ENCODE peak calls at places on chromosomes 12 and 14, in seven cellular contexts. G, P, A, D, I, Z and Y are unnamed samples.

GRCh38 chr14:52079239-52079956 is 10.5 kb upstream of the NID2 start:
- DNase-seq in Z (no peak), I (peak; percentile 51), A (no peak), P (no peak), G (peak; percentile 64), D (no peak), Y (no peak)

GRCh38 chr12:60205500-60205899 is 609.7 kb downstream of the SLC16A7 start:
- DNase-seq in P (no peak), I (peak; percentile 63), A (no peak), D (no peak), Z (no peak), G (no peak), Y (peak; percentile 25)

GRCh38 chr12:124742111-124742510 is 121.6 kb downstream of the SCARB1 start:
- DNase-seq in A (no peak), Z (no peak), P (no peak), G (no peak), I (no peak), D (no peak), Y (no peak)

GRCh38 chr12:5921027-5921909 is 23.8 kb downstream of the ANO2 start:
- DNase-seq in G (no peak), I (no peak), A (no peak), Z (no peak), P (no peak), D (no peak), Y (no peak)

GRCh38 chr14:90560529-90560928 is 163.7 kb downstream of the CALM1 start:
- DNase-seq in D (no peak), P (no peak), G (no peak), I (no peak), A (no peak), Z (no peak), Y (no peak)

GRCh38 chr12:38162013-38162412 is 154.6 kb upstream of the ALG10B start:
- DNase-seq in P (no peak), I (no peak), D (no peak), A (no peak), Z (no peak), G (no peak), Y (no peak)

GRCh38 chr14:30620178-30620577 is 1.9 kb upstream of the SCFD1 start:
- DNase-seq in Z (no peak), A (no peak), P (no peak), D (no peak), I (peak; percentile 59), G (no peak), Y (no peak)

GRCh38 chr14:86654558-86655184 is 1124.7 kb downstream of the FLRT2 start:
- DNase-seq in I (peak; percentile 66), Z (peak; percentile 45), G (peak; percentile 66), P (peak; percentile 25), D (no peak), A (no peak), Y (no peak)

GRCh38 chr14:31886161-31886835 is 190.8 kb upstream of the ARHGAP5 start:
- DNase-seq in P (no peak), I (no peak), D (no peak), Z (no peak), A (no peak), G (no peak), Y (no peak)

GRCh38 chr14:61347771-61348443 is 26.5 kb downstream of the PRKCH start:
- DNase-seq in A (no peak), G (no peak), D (no peak), P (no peak), I (no peak), Z (no peak), Y (no peak)

GRCh38 chr12:114933428-114934160 is 249.6 kb upstream of the TBX3 start:
- DNase-seq in A (peak; percentile 79), Z (no peak), D (no peak), P (no peak), G (peak; percentile 43), I (peak; percentile 82), Y (peak; percentile 88)

GRCh38 chr12:50070314-50071060 is 13.1 kb downstream of the ASIC1 start:
- DNase-seq in P (peak; percentile 71), Z (peak; percentile 86), D (peak; percentile 55), I (peak; percentile 92), G (peak; percentile 88), A (no peak), Y (peak; percentile 43)

GRCh38 chr12:57803317-57803893 is 15.1 kb downstream of the AVIL start:
- DNase-seq in P (peak; percentile 41), I (peak; percentile 69), D (peak; percentile 30), G (peak; percentile 47), Z (peak; percentile 36), A (peak; percentile 17), Y (no peak)

GRCh38 chr12:43011383-43011926 is 421.9 kb upstream of the PRICKLE1 start:
- DNase-seq in G (no peak), I (no peak), P (no peak), D (no peak), A (no peak), Z (no peak), Y (no peak)

GRCh38 chr14:60650382-60650961 is 1.2 kb upstream of the SIX1 start:
- DNase-seq in A (no peak), P (no peak), G (peak; percentile 49), Z (no peak), D (no peak), I (no peak), Y (no peak)

GRCh38 chr14:51534623-51535022 is 117.1 kb upstream of the FRMD6 start:
- DNase-seq in Z (no peak), G (peak; percentile 76), P (no peak), A (no peak), D (no peak), I (peak; percentile 40), Y (no peak)

GRCh38 chr12:91163116-91163515 is 19.5 kb downstream of the DCN start:
- DNase-seq in P (no peak), D (no peak), A (no peak), G (no peak), Z (no peak), I (no peak), Y (no peak)

GRCh38 chr14:23411563-23412525 is 3.8 kb upstream of the MYH6 start:
- DNase-seq in D (no peak), P (no peak), G (no peak), I (no peak), Z (no peak), A (no peak), Y (no peak)

GRCh38 chr14:58747181-58747580 is 109.4 kb downstream of the DACT1 start:
- DNase-seq in P (no peak), Z (peak; percentile 49), D (no peak), G (peak; percentile 14), A (peak; percentile 98), I (peak; percentile 96), Y (peak; percentile 91)

GRCh38 chr12:7994731-7995205 is 37.7 kb upstream of the FOXJ2 start:
- DNase-seq in I (peak; percentile 79), G (peak; percentile 62), Z (no peak), D (no peak), A (peak; percentile 91), P (no peak), Y (peak; percentile 85)

GRCh38 chr14:105398726-105399440 is 545 bp downstream of the TEX22 start:
- DNase-seq in P (no peak), I (peak; percentile 39), Z (no peak), A (no peak), G (peak; percentile 84), D (no peak), Y (no peak)

GRCh38 chr14:105399441-105399775 is 1.1 kb downstream of the TEX22 start:
- DNase-seq in G (no peak), A (no peak), I (no peak), D (no peak), P (no peak), Z (no peak), Y (no peak)

GRCh38 chr14:105401699-105402098 is 3.4 kb downstream of the TEX22 start:
- DNase-seq in A (no peak), I (no peak), D (no peak), P (no peak), Z (no peak), G (no peak), Y (no peak)

GRCh38 chr14:105398044-105398725 is at the start of gene TEX22:
- DNase-seq in A (no peak), Z (peak; percentile 88), I (peak; percentile 81), P (peak; percentile 94), D (peak; percentile 79), G (peak; percentile 95), Y (peak; percentile 36)

GRCh38 chr14:105400016-105400415 is 1.7 kb downstream of the TEX22 start:
- DNase-seq in A (no peak), P (no peak), I (no peak), G (no peak), Z (no peak), D (no peak), Y (no peak)
- H3K4me3 ChIP-seq in A (no peak overlapping the region), P (no peak overlapping the region), I (no peak overlapping the region), G (peak overlapping the region; percentile 85), Z (no peak overlapping the region), D (no peak overlapping the region), Y (no peak overlapping the region)

GRCh38 chr12:70245458-70245857 is 2.2 kb downstream of the CNOT2 start:
- DNase-seq in Z (no peak), A (no peak), I (no peak), P (no peak), D (no peak), G (no peak), Y (no peak)
- H3K4me3 ChIP-seq in Z (no peak overlapping the region), A (no peak overlapping the region), I (peak overlapping the region; percentile 1), P (no peak overlapping the region), D (no peak overlapping the region), G (no peak overlapping the region), Y (no peak overlapping the region)

GRCh38 chr12:18719922-18720321 is 17.9 kb downstream of the PLCZ1 start:
- DNase-seq in Z (no peak), P (no peak), G (no peak), I (no peak), A (no peak), D (no peak), Y (no peak)

GRCh38 chr12:18718462-18718861 is 19.4 kb downstream of the PLCZ1 start:
- DNase-seq in G (no peak), P (no peak), A (no peak), D (no peak), I (no peak), Z (no peak), Y (no peak)

GRCh38 chr12:18720690-18721089 is 17.1 kb downstream of the PLCZ1 start:
- DNase-seq in P (no peak), D (no peak), G (no peak), Z (no peak), A (no peak), I (no peak), Y (no peak)

GRCh38 chr12:18716236-18716635 is 21.6 kb downstream of the PLCZ1 start:
- DNase-seq in G (no peak), A (no peak), P (no peak), D (no peak), Z (no peak), I (no peak), Y (no peak)
- H3K4me3 ChIP-seq in G (no peak overlapping the region), A (no peak overlapping the region), P (no peak overlapping the region), D (no peak overlapping the region), Z (no peak overlapping the region), I (no peak overlapping the region), Y (no peak overlapping the region)

DNA sequence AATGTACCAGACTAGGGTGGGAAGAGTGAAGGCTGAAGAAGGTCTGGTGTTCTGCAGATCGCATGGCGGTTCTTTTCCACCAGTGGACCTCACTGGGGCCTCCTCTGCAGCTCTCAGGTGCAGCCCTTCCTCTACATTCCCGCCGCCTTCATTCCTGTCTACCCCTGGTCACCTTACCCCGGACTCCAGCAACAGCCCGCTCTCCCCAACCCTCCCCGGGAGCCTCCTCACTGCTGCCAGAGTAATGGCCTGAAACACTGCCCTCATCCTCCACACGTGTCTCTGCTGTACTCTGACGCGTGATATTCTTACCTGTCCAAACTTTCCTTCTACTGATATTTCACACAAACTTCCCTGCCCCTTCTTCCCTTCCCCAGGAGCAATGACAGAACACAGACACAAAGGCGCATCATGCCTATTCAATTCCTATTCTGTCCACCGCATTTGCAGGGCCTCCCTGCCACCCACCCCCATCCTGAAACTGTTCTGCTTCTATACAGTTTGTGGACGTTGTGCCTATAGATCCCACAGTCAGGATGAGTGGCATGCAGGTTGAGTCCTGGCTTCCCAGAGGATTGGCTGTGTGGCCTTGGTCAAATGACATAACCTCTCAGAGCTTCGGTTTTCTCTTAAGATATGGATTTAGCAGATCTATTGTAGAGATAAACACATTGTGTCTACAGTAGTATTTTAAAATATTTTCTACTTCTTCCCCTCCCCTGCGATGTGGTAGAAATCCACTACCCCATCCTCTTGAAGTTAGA is 1.7 kb upstream of the NUAK1 start:
- DNase-seq in A (no peak), D (no peak), Z (no peak), P (no peak), G (no peak), I (no peak), Y (no peak)
- H3K4me3 ChIP-seq in A (peak overlapping the region; percentile 91), D (no peak overlapping the region), Z (no peak overlapping the region), P (no peak overlapping the region), G (no peak overlapping the region), I (peak overlapping the region; percentile 80), Y (peak overlapping the region; percentile 74)